ENCODE peak calls at places on chromosomes 13 and 19, in six cellular contexts. Y is HTR-8/SVneo, C is body of pancreas, K is BJ, V is ELR, I is left ventricle myocardium superior. N is an unnamed sample.

GRCh38 chr13:41944229-41944628 is 16.7 kb downstream of the VWA8 start:
- DNase-seq in C (no peak), Y (no peak), V (no peak), I (no peak), K (no peak), N (no peak)

GRCh38 chr13:33281951-33282595 is 3.5 kb downstream of the STARD13 start:
- DNase-seq in V (peak), I (no peak), C (no peak), K (no peak), Y (no peak), N (peak)

GRCh38 chr19:38683393-38684077 is 36.1 kb downstream of the ACTN4 start:
- DNase-seq in Y (peak), C (peak), V (peak), K (no peak), I (peak), N (peak)

GRCh38 chr13:101572456-101572855 is 120.0 kb downstream of the ITGBL1 start:
- DNase-seq in C (no peak), K (no peak), I (no peak), V (peak), Y (no peak), N (no peak)

GRCh38 chr13:37277435-37278144 is 172.1 kb upstream of the CSNK1A1L start:
- DNase-seq in I (no peak), Y (no peak), C (no peak), V (peak), K (peak), N (peak)

GRCh38 chr19:38210458-38210987 is 13.5 kb downstream of the DPF1 start:
- DNase-seq in V (no peak), C (peak), K (no peak), Y (no peak), I (peak), N (no peak)

GRCh38 chr19:10193666-10194499 is 870 bp downstream of the DNMT1 start:
- DNase-seq in V (peak), I (no peak), Y (peak), C (no peak), K (no peak), N (peak)

GRCh38 chr13:114226088-114226487 is 8.6 kb upstream of the CDC16 start:
- DNase-seq in Y (no peak), K (no peak), I (no peak), C (peak), V (peak), N (no peak)

GRCh38 chr13:53442979-53443378 is 414.4 kb downstream of the OLFM4 start:
- DNase-seq in C (no peak), Y (no peak), V (no peak), K (no peak), I (no peak), N (no peak)

GRCh38 chr13:27338816-27339215 is 68.2 kb downstream of the RASL11A start:
- DNase-seq in C (no peak), K (no peak), Y (no peak), I (no peak), V (peak), N (no peak)

GRCh38 chr19:29878973-29879654 is 62.9 kb upstream of the URI1 start:
- DNase-seq in K (peak), Y (peak), V (peak), C (no peak), I (no peak), N (peak)

GRCh38 chr13:25192936-25193335 is 20.8 kb upstream of the AMER2 start:
- DNase-seq in I (no peak), Y (no peak), K (no peak), V (no peak), C (no peak), N (no peak)

GRCh38 chr13:31134055-31134711 is 27.5 kb downstream of the HSPH1 start:
- DNase-seq in K (no peak), C (no peak), V (no peak), Y (no peak), I (no peak), N (no peak)

GRCh38 chr19:57841364-57841763 is 8.3 kb upstream of the ZNF587 start:
- DNase-seq in C (no peak), V (no peak), I (no peak), Y (no peak), K (no peak), N (no peak)

GRCh38 chr13:48126944-48127814 is 32.3 kb upstream of the MED4 start:
- DNase-seq in Y (peak), C (peak), V (peak), K (peak), I (peak), N (peak)

GRCh38 chr13:44865722-44866484 is 123.4 kb downstream of the NUFIP1 start:
- DNase-seq in K (no peak), I (no peak), V (no peak), Y (no peak), C (no peak), N (no peak)